ENCODE peak calls at places on chromosomes 3 and 15, in eight cellular contexts. One of them, this sample, is unnamed.

GRCh38 chr3:42254566-42254965 is 11.4 kb downstream of the CCK start:
- DNase-seq in endothelial cell: no peak
- DNase-seq in WERI-Rb-1: no peak
- DNase-seq in epithelial cell of esophagus: no peak
- DNase-seq in heart right ventricle: no peak
- DNase-seq in fibroblast of lung: no peak
- DNase-seq in fibroblast of villous mesenchyme: no peak
- DNase-seq in GM13976: no peak
- DNase-seq in this sample: no peak

GRCh38 chr15:61315471-61315870 is 86.4 kb upstream of the RORA start:
- DNase-seq in fibroblast of lung: no peak
- DNase-seq in endothelial cell: no peak
- DNase-seq in WERI-Rb-1: no peak
- DNase-seq in GM13976: no peak
- DNase-seq in fibroblast of villous mesenchyme: no peak
- DNase-seq in epithelial cell of esophagus: peak
- DNase-seq in heart right ventricle: no peak
- DNase-seq in this sample: no peak

GRCh38 chr15:94056314-94056713 is 175.0 kb upstream of the MCTP2 start:
- DNase-seq in epithelial cell of esophagus: no peak
- DNase-seq in endothelial cell: no peak
- DNase-seq in fibroblast of lung: peak
- DNase-seq in WERI-Rb-1: no peak
- DNase-seq in fibroblast of villous mesenchyme: peak
- DNase-seq in GM13976: no peak
- DNase-seq in heart right ventricle: no peak
- DNase-seq in this sample: no peak

GRCh38 chr3:18989237-18989812 is 159.0 kb upstream of the KCNH8 start:
- DNase-seq in endothelial cell: no peak
- DNase-seq in WERI-Rb-1: no peak
- DNase-seq in heart right ventricle: no peak
- DNase-seq in fibroblast of villous mesenchyme: no peak
- DNase-seq in epithelial cell of esophagus: no peak
- DNase-seq in fibroblast of lung: no peak
- DNase-seq in GM13976: no peak
- DNase-seq in this sample: no peak

GRCh38 chr3:149384911-149385321 is 7.5 kb upstream of the TM4SF1 start:
- DNase-seq in fibroblast of lung: peak
- DNase-seq in fibroblast of villous mesenchyme: peak
- DNase-seq in GM13976: no peak
- DNase-seq in WERI-Rb-1: no peak
- DNase-seq in heart right ventricle: no peak
- DNase-seq in endothelial cell: no peak
- DNase-seq in epithelial cell of esophagus: peak
- DNase-seq in this sample: peak

GRCh38 chr3:157300091-157300490 is 136.6 kb upstream of the PTX3 start:
- DNase-seq in fibroblast of lung: no peak
- DNase-seq in WERI-Rb-1: no peak
- DNase-seq in endothelial cell: no peak
- DNase-seq in heart right ventricle: no peak
- DNase-seq in GM13976: no peak
- DNase-seq in epithelial cell of esophagus: no peak
- DNase-seq in fibroblast of villous mesenchyme: no peak
- DNase-seq in this sample: peak

GRCh38 chr3:67362686-67363085 is 291.7 kb downstream of the SUCLG2 start:
- DNase-seq in GM13976: no peak
- DNase-seq in fibroblast of villous mesenchyme: peak
- DNase-seq in endothelial cell: no peak
- DNase-seq in epithelial cell of esophagus: peak
- DNase-seq in heart right ventricle: no peak
- DNase-seq in WERI-Rb-1: no peak
- DNase-seq in fibroblast of lung: peak
- DNase-seq in this sample: no peak

GRCh38 chr3:44323341-44323955 is 15.1 kb upstream of the TCAIM start:
- DNase-seq in fibroblast of villous mesenchyme: peak
- DNase-seq in GM13976: peak
- DNase-seq in endothelial cell: peak
- DNase-seq in epithelial cell of esophagus: peak
- DNase-seq in fibroblast of lung: peak
- DNase-seq in WERI-Rb-1: peak
- DNase-seq in heart right ventricle: peak
- DNase-seq in this sample: peak

GRCh38 chr15:31266712-31267111 is 59.9 kb upstream of the KLF13 start:
- DNase-seq in fibroblast of villous mesenchyme: no peak
- DNase-seq in heart right ventricle: peak
- DNase-seq in epithelial cell of esophagus: no peak
- DNase-seq in fibroblast of lung: no peak
- DNase-seq in endothelial cell: no peak
- DNase-seq in WERI-Rb-1: no peak
- DNase-seq in GM13976: no peak
- DNase-seq in this sample: no peak

GRCh38 chr15:75104804-75105557 is 81.6 kb downstream of the PPCDC start:
- DNase-seq in epithelial cell of esophagus: peak
- DNase-seq in fibroblast of lung: peak
- DNase-seq in heart right ventricle: peak
- DNase-seq in WERI-Rb-1: no peak
- DNase-seq in endothelial cell: no peak
- DNase-seq in GM13976: peak
- DNase-seq in fibroblast of villous mesenchyme: peak
- DNase-seq in this sample: peak

GRCh38 chr3:180594631-180595348 is 7.2 kb upstream of the TTC14 start:
- DNase-seq in epithelial cell of esophagus: peak
- DNase-seq in WERI-Rb-1: no peak
- DNase-seq in endothelial cell: no peak
- DNase-seq in fibroblast of lung: peak
- DNase-seq in heart right ventricle: no peak
- DNase-seq in GM13976: peak
- DNase-seq in fibroblast of villous mesenchyme: peak
- DNase-seq in this sample: peak

GRCh38 chr3:37770938-37771918 is 90.5 kb upstream of the CTDSPL start:
- DNase-seq in GM13976: no peak
- DNase-seq in heart right ventricle: peak
- DNase-seq in fibroblast of lung: peak
- DNase-seq in WERI-Rb-1: no peak
- DNase-seq in fibroblast of villous mesenchyme: no peak
- DNase-seq in epithelial cell of esophagus: no peak
- DNase-seq in endothelial cell: no peak
- DNase-seq in this sample: peak

GRCh38 chr3:30353711-30354467 is 252.5 kb upstream of the TGFBR2 start:
- DNase-seq in fibroblast of villous mesenchyme: no peak
- DNase-seq in WERI-Rb-1: no peak
- DNase-seq in heart right ventricle: no peak
- DNase-seq in GM13976: no peak
- DNase-seq in endothelial cell: no peak
- DNase-seq in fibroblast of lung: no peak
- DNase-seq in epithelial cell of esophagus: peak
- DNase-seq in this sample: no peak

GRCh38 chr3:53422954-53423708 is 71.3 kb upstream of the CACNA1D start:
- DNase-seq in WERI-Rb-1: peak
- DNase-seq in fibroblast of lung: no peak
- DNase-seq in fibroblast of villous mesenchyme: no peak
- DNase-seq in heart right ventricle: no peak
- DNase-seq in GM13976: no peak
- DNase-seq in endothelial cell: no peak
- DNase-seq in epithelial cell of esophagus: no peak
- DNase-seq in this sample: no peak

GRCh38 chr15:61655881-61656280 is 404.4 kb downstream of the VPS13C start:
- DNase-seq in heart right ventricle: no peak
- DNase-seq in WERI-Rb-1: no peak
- DNase-seq in GM13976: no peak
- DNase-seq in fibroblast of villous mesenchyme: peak
- DNase-seq in endothelial cell: no peak
- DNase-seq in fibroblast of lung: no peak
- DNase-seq in epithelial cell of esophagus: no peak
- DNase-seq in this sample: no peak

GRCh38 chr3:170914690-170915089 is 6.3 kb upstream of the EIF5A2 start:
- DNase-seq in epithelial cell of esophagus: no peak
- DNase-seq in WERI-Rb-1: no peak
- DNase-seq in fibroblast of villous mesenchyme: peak
- DNase-seq in GM13976: no peak
- DNase-seq in endothelial cell: no peak
- DNase-seq in fibroblast of lung: no peak
- DNase-seq in heart right ventricle: no peak
- DNase-seq in this sample: no peak

GRCh38 chr3:170941551-170941950 is 33.1 kb upstream of the EIF5A2 start:
- DNase-seq in epithelial cell of esophagus: no peak
- DNase-seq in WERI-Rb-1: no peak
- DNase-seq in heart right ventricle: no peak
- DNase-seq in GM13976: no peak
- DNase-seq in fibroblast of villous mesenchyme: no peak
- DNase-seq in fibroblast of lung: no peak
- DNase-seq in endothelial cell: no peak
- DNase-seq in this sample: peak

GRCh38 chr15:58731756-58732535 is 17.6 kb downstream of the ADAM10 start:
- DNase-seq in endothelial cell: no peak
- DNase-seq in heart right ventricle: no peak
- DNase-seq in fibroblast of lung: peak
- DNase-seq in epithelial cell of esophagus: peak
- DNase-seq in WERI-Rb-1: no peak
- DNase-seq in GM13976: no peak
- DNase-seq in fibroblast of villous mesenchyme: peak
- DNase-seq in this sample: peak

GRCh38 chr15:80578871-80579270 is 116.2 kb upstream of the ABHD17C start:
- DNase-seq in heart right ventricle: no peak
- DNase-seq in fibroblast of lung: no peak
- DNase-seq in fibroblast of villous mesenchyme: no peak
- DNase-seq in WERI-Rb-1: no peak
- DNase-seq in epithelial cell of esophagus: no peak
- DNase-seq in endothelial cell: no peak
- DNase-seq in GM13976: no peak
- DNase-seq in this sample: no peak

GRCh38 chr3:101262393-101263240 is 57.8 kb downstream of the IMPG2 start:
- DNase-seq in endothelial cell: no peak
- DNase-seq in fibroblast of villous mesenchyme: peak
- DNase-seq in heart right ventricle: no peak
- DNase-seq in epithelial cell of esophagus: no peak
- DNase-seq in fibroblast of lung: no peak
- DNase-seq in GM13976: no peak
- DNase-seq in WERI-Rb-1: no peak
- DNase-seq in this sample: no peak

GRCh38 chr3:184308744-184309143 is 5.7 kb upstream of the EIF4G1 start:
- DNase-seq in epithelial cell of esophagus: no peak
- DNase-seq in fibroblast of lung: no peak
- DNase-seq in endothelial cell: no peak
- DNase-seq in WERI-Rb-1: no peak
- DNase-seq in fibroblast of villous mesenchyme: no peak
- DNase-seq in GM13976: no peak
- DNase-seq in heart right ventricle: no peak
- DNase-seq in this sample: no peak
- TF ChIP-seq CTCF in epithelial cell of esophagus: no peak
- TF ChIP-seq CTCF in fibroblast of lung: no peak
- TF ChIP-seq CTCF in endothelial cell: no peak
- TF ChIP-seq CTCF in WERI-Rb-1: no peak
- TF ChIP-seq CTCF in fibroblast of villous mesenchyme: peak
- TF ChIP-seq CTCF in GM13976: no peak
- TF ChIP-seq CTCF in heart right ventricle: no peak
- TF ChIP-seq CTCF in this sample: no peak

DNA sequence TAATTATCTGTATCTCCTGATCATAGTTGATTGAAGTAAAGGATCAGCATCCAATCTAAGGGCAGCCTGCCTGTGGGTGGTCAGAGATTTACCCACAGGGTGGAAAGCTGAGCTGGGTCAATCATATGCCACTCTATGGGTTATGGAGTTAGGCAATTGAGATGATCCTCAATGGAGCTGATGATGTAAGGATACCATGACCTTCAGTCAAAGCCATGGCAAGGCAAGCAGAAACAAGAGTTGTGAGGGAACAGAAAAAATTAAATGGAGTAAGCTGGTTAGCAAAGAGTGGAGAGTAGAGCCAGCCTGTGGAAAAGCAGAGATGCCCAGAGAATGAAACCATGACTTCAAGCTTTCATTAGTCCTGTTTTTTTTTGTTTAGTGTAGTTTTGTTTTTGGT is 5.7 kb upstream of the IQGAP1 start:
- DNase-seq in fibroblast of villous mesenchyme: no peak
- DNase-seq in GM13976: no peak
- DNase-seq in heart right ventricle: no peak
- DNase-seq in endothelial cell: no peak
- DNase-seq in epithelial cell of esophagus: peak
- DNase-seq in WERI-Rb-1: no peak
- DNase-seq in fibroblast of lung: no peak
- DNase-seq in this sample: no peak
- TF ChIP-seq CTCF in fibroblast of villous mesenchyme: no peak
- TF ChIP-seq CTCF in GM13976: no peak
- TF ChIP-seq CTCF in heart right ventricle: no peak
- TF ChIP-seq CTCF in endothelial cell: no peak
- TF ChIP-seq CTCF in epithelial cell of esophagus: no peak
- TF ChIP-seq CTCF in WERI-Rb-1: no peak
- TF ChIP-seq CTCF in fibroblast of lung: no peak
- TF ChIP-seq CTCF in this sample: no peak

GRCh38 chr15:60093273-60094067 is 89.4 kb downstream of the FOXB1 start:
- DNase-seq in endothelial cell: no peak
- DNase-seq in GM13976: no peak
- DNase-seq in fibroblast of lung: peak
- DNase-seq in fibroblast of villous mesenchyme: no peak
- DNase-seq in heart right ventricle: no peak
- DNase-seq in WERI-Rb-1: no peak
- DNase-seq in epithelial cell of esophagus: peak
- DNase-seq in this sample: no peak
- TF ChIP-seq CTCF in endothelial cell: no peak
- TF ChIP-seq CTCF in GM13976: no peak
- TF ChIP-seq CTCF in fibroblast of lung: no peak
- TF ChIP-seq CTCF in fibroblast of villous mesenchyme: no peak
- TF ChIP-seq CTCF in heart right ventricle: no peak
- TF ChIP-seq CTCF in WERI-Rb-1: no peak
- TF ChIP-seq CTCF in epithelial cell of esophagus: no peak
- TF ChIP-seq CTCF in this sample: no peak

DNA sequence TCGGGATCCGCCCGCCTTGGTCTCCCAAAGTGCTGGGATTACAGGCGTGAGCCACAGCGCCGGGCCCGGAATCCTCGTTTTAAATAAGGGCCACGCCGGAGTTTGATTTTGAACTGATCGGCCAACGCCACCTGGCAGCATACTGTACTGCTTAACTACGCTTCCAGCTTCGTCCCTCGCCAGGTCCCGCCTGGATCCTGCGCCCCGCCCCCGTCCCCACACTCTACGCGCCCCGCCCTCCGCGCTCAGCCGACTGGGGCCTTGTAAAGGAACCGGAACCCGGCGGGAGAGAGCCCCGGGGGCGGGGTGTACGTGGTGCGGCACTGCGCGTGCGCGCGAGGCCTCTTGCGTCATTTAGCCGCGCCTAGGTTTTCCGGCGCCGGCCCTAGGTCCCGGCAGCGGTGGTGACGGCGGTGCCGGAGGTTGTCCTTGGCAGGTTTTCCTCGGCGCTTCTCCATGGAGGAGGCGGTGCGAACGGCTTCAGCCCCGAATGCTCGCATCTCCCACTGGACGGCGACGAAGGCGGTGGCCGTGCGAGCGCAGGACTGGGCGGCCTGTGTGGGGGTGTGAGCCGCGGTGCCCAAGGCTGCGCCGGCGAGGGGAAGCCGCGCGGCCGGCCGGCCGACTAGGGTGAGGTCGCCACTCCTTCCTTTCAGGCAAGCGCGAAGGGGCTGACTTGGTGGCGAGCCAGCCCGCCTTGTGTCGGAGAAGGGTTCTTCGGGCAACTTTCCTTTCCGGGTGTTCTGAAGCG is at the start of gene NIPA2:
- DNase-seq in heart right ventricle: peak
- DNase-seq in epithelial cell of esophagus: peak
- DNase-seq in fibroblast of lung: peak
- DNase-seq in endothelial cell: peak
- DNase-seq in GM13976: peak
- DNase-seq in WERI-Rb-1: peak
- DNase-seq in fibroblast of villous mesenchyme: peak
- DNase-seq in this sample: peak
- TF ChIP-seq CTCF in heart right ventricle: peak
- TF ChIP-seq CTCF in epithelial cell of esophagus: peak
- TF ChIP-seq CTCF in fibroblast of lung: no peak
- TF ChIP-seq CTCF in endothelial cell: no peak
- TF ChIP-seq CTCF in GM13976: no peak
- TF ChIP-seq CTCF in WERI-Rb-1: no peak
- TF ChIP-seq CTCF in fibroblast of villous mesenchyme: no peak
- TF ChIP-seq CTCF in this sample: no peak

GRCh38 chr15:99105516-99106341 is 849 bp downstream of the SYNM start:
- DNase-seq in fibroblast of villous mesenchyme: peak
- DNase-seq in WERI-Rb-1: peak
- DNase-seq in heart right ventricle: peak
- DNase-seq in endothelial cell: peak
- DNase-seq in epithelial cell of esophagus: peak
- DNase-seq in GM13976: peak
- DNase-seq in fibroblast of lung: peak
- DNase-seq in this sample: peak
- TF ChIP-seq CTCF in fibroblast of villous mesenchyme: no peak
- TF ChIP-seq CTCF in WERI-Rb-1: peak
- TF ChIP-seq CTCF in heart right ventricle: peak
- TF ChIP-seq CTCF in endothelial cell: no peak
- TF ChIP-seq CTCF in epithelial cell of esophagus: no peak
- TF ChIP-seq CTCF in GM13976: peak
- TF ChIP-seq CTCF in fibroblast of lung: no peak
- TF ChIP-seq CTCF in this sample: no peak

This sample was measured in cardiac fibroblast.